ENCODE peak calls at places on chromosomes 13 and 19, in seven cellular contexts. One of them, this sample, is unnamed.

GRCh38 chr13:108306768-108307332 is 37.3 kb downstream of the TNFSF13B start:
- DNase-seq in LHCN-M2: no peak
- DNase-seq in GOT3: no peak
- DNase-seq in fibroblast of mammary gland: no peak
- DNase-seq in stimulated activated CD8-positive, alpha-beta memory T cell treated with anti-CD3 and anti-CD28 coated beads, Interleukin-4, amount 100 ng/mL, for 48 hours: no peak
- DNase-seq in activated CD4-positive, alpha-beta T cell treated with anti-CD3 and anti-CD28 coated beads, Interleukin-2, amount 10 ng/mL, durations not matched to agents 24 days and 14 days: peak; percentile 70
- DNase-seq in NCI-H1092: no peak
- DNase-seq in this sample: no peak

GRCh38 chr19:17243854-17244617 is 1.7 kb downstream of the NR2F6 start:
- DNase-seq in LHCN-M2: peak; percentile 56
- DNase-seq in GOT3: no peak
- DNase-seq in fibroblast of mammary gland: peak; percentile 58
- DNase-seq in stimulated activated CD8-positive, alpha-beta memory T cell treated with anti-CD3 and anti-CD28 coated beads, Interleukin-4, amount 100 ng/mL, for 48 hours: no peak
- DNase-seq in activated CD4-positive, alpha-beta T cell treated with anti-CD3 and anti-CD28 coated beads, Interleukin-2, amount 10 ng/mL, durations not matched to agents 24 days and 14 days: no peak
- DNase-seq in NCI-H1092: no peak
- DNase-seq in this sample: no peak

GRCh38 chr13:51298812-51299211 is 40.7 kb upstream of the SERPINE3 start:
- DNase-seq in LHCN-M2: no peak
- DNase-seq in GOT3: no peak
- DNase-seq in fibroblast of mammary gland: peak; percentile 23
- DNase-seq in stimulated activated CD8-positive, alpha-beta memory T cell treated with anti-CD3 and anti-CD28 coated beads, Interleukin-4, amount 100 ng/mL, for 48 hours: no peak
- DNase-seq in activated CD4-positive, alpha-beta T cell treated with anti-CD3 and anti-CD28 coated beads, Interleukin-2, amount 10 ng/mL, durations not matched to agents 24 days and 14 days: no peak
- DNase-seq in NCI-H1092: no peak
- DNase-seq in this sample: no peak

GRCh38 chr13:30581582-30581981 is 36.1 kb upstream of the USPL1 start:
- DNase-seq in LHCN-M2: peak; percentile 15
- DNase-seq in GOT3: no peak
- DNase-seq in fibroblast of mammary gland: peak; percentile 37
- DNase-seq in stimulated activated CD8-positive, alpha-beta memory T cell treated with anti-CD3 and anti-CD28 coated beads, Interleukin-4, amount 100 ng/mL, for 48 hours: no peak
- DNase-seq in activated CD4-positive, alpha-beta T cell treated with anti-CD3 and anti-CD28 coated beads, Interleukin-2, amount 10 ng/mL, durations not matched to agents 24 days and 14 days: peak; percentile 70
- DNase-seq in NCI-H1092: no peak
- DNase-seq in this sample: no peak

GRCh38 chr13:30862707-30863106 is 43.4 kb upstream of the MEDAG start:
- DNase-seq in LHCN-M2: peak; percentile 58
- DNase-seq in GOT3: no peak
- DNase-seq in fibroblast of mammary gland: no peak
- DNase-seq in stimulated activated CD8-positive, alpha-beta memory T cell treated with anti-CD3 and anti-CD28 coated beads, Interleukin-4, amount 100 ng/mL, for 48 hours: no peak
- DNase-seq in activated CD4-positive, alpha-beta T cell treated with anti-CD3 and anti-CD28 coated beads, Interleukin-2, amount 10 ng/mL, durations not matched to agents 24 days and 14 days: no peak
- DNase-seq in NCI-H1092: no peak
- DNase-seq in this sample: no peak

GRCh38 chr19:3276341-3276799 is 51.9 kb downstream of the CELF5 start:
- DNase-seq in LHCN-M2: no peak
- DNase-seq in GOT3: no peak
- DNase-seq in fibroblast of mammary gland: no peak
- DNase-seq in stimulated activated CD8-positive, alpha-beta memory T cell treated with anti-CD3 and anti-CD28 coated beads, Interleukin-4, amount 100 ng/mL, for 48 hours: peak; percentile 67
- DNase-seq in activated CD4-positive, alpha-beta T cell treated with anti-CD3 and anti-CD28 coated beads, Interleukin-2, amount 10 ng/mL, durations not matched to agents 24 days and 14 days: peak; percentile 76
- DNase-seq in NCI-H1092: no peak
- DNase-seq in this sample: no peak

GRCh38 chr13:27522847-27523246 is 72.5 kb upstream of the MTIF3 start:
- DNase-seq in LHCN-M2: no peak
- DNase-seq in GOT3: no peak
- DNase-seq in fibroblast of mammary gland: no peak
- DNase-seq in stimulated activated CD8-positive, alpha-beta memory T cell treated with anti-CD3 and anti-CD28 coated beads, Interleukin-4, amount 100 ng/mL, for 48 hours: no peak
- DNase-seq in activated CD4-positive, alpha-beta T cell treated with anti-CD3 and anti-CD28 coated beads, Interleukin-2, amount 10 ng/mL, durations not matched to agents 24 days and 14 days: no peak
- DNase-seq in NCI-H1092: no peak
- DNase-seq in this sample: no peak

GRCh38 chr13:77698211-77699058 is 948 bp downstream of the SLAIN1 start:
- DNase-seq in LHCN-M2: peak; percentile 10
- DNase-seq in GOT3: no peak
- DNase-seq in fibroblast of mammary gland: no peak
- DNase-seq in stimulated activated CD8-positive, alpha-beta memory T cell treated with anti-CD3 and anti-CD28 coated beads, Interleukin-4, amount 100 ng/mL, for 48 hours: peak; percentile 58
- DNase-seq in activated CD4-positive, alpha-beta T cell treated with anti-CD3 and anti-CD28 coated beads, Interleukin-2, amount 10 ng/mL, durations not matched to agents 24 days and 14 days: peak; percentile 85
- DNase-seq in NCI-H1092: peak; percentile 62
- DNase-seq in this sample: no peak